ENCODE peak calls at places on chromosome 17, in six cellular contexts. Y is ovary, V is HFFc6, J is suprapubic skin, Q is Peyer's patch, O is fibroblast of pulmonary artery. F is an unnamed sample.

GRCh38 chr17:79211061-79211770 is 136.6 kb downstream of the ENGASE start:
- DNase-seq in Y (no peak), Q (no peak), O (no peak), V (no peak), J (no peak), F (no peak)

GRCh38 chr17:8628609-8629169 is 1.8 kb downstream of the MYH10 start:
- DNase-seq in Q (no peak), O (peak; percentile 20), V (no peak), Y (no peak), J (no peak), F (no peak)

GRCh38 chr17:7196651-7197050 is 17.5 kb upstream of the ASGR1 start:
- DNase-seq in Q (no peak), J (peak; percentile 53), V (no peak), Y (no peak), O (no peak), F (no peak)

GRCh38 chr17:57915532-57915931 is 39.7 kb downstream of the CUEDC1 start:
- DNase-seq in V (no peak), Y (no peak), Q (no peak), O (no peak), J (no peak), F (no peak)

GRCh38 chr17:56317351-56318208 is 164.3 kb downstream of the ANKFN1 start:
- DNase-seq in V (no peak), Y (no peak), O (peak; percentile 4), Q (no peak), J (no peak), F (no peak)

GRCh38 chr17:72244494-72244893 is 123.7 kb downstream of the SOX9 start:
- DNase-seq in Y (no peak), V (no peak), J (no peak), Q (no peak), O (peak; percentile 31), F (no peak)

GRCh38 chr17:50114849-50115357 is 15.1 kb downstream of the SAMD14 start:
- DNase-seq in V (peak; percentile 53), Q (no peak), Y (no peak), J (no peak), O (peak; percentile 79), F (peak; percentile 67)

GRCh38 chr17:77874303-77875050 is 84.0 kb upstream of the TNRC6C start:
- DNase-seq in Y (no peak), O (no peak), V (no peak), Q (no peak), J (no peak), F (no peak)

GRCh38 chr17:17416007-17416399 is 60.8 kb upstream of the MED9 start:
- DNase-seq in O (peak; percentile 91), Q (no peak), V (peak; percentile 69), Y (no peak), J (no peak), F (peak; percentile 84)

GRCh38 chr17:50908860-50909764 is 43.0 kb upstream of the TOB1 start:
- DNase-seq in J (peak; percentile 84), Q (no peak), Y (no peak), V (no peak), O (no peak), F (no peak)

GRCh38 chr17:65055280-65055707 is 1.2 kb downstream of the GNA13 start:
- DNase-seq in Q (peak; percentile 38), V (no peak), J (no peak), O (no peak), Y (no peak), F (no peak)

GRCh38 chr17:58307468-58308172 is 21.0 kb downstream of the TSPOAP1 start:
- DNase-seq in J (no peak), Q (peak; percentile 8), O (no peak), V (no peak), Y (no peak), F (no peak)

DNA sequence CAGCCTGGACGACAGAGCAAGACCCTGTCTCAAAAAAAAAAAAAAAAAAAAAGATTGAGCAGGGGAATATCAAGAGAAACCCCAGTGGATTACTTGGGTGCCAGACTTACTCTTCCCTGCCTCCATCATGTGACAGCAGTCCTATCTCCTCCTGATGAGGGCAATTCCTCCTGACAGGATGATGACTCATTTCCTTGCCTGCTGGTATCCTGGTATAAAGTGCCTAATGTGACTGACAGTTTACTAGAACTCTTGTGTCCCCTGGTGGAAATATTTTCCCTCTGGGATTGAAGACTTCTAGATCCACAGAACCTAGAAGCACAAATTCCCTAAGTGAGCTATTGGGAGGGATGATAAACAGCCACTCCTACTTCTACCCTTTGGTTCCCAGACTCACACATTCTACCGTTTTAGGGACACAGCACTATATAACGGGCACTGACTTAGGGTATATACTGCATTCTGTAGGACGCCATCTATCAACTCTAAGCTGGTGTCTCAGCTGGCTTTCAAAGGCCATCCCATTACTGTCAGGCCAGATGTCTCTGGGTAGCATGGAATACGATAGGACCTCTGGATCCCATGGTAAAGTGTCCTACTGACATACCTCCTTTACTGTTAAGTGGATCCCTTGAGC is 114.6 kb upstream of the MED13 start:
- DNase-seq in J (no peak), Y (no peak), Q (no peak), O (peak; percentile 64), V (peak; percentile 64), F (peak; percentile 77)
- TF ChIP-seq CTCF in J (no peak), Y (no peak), Q (no peak), O (no peak), V (no peak), F (no peak)

DNA sequence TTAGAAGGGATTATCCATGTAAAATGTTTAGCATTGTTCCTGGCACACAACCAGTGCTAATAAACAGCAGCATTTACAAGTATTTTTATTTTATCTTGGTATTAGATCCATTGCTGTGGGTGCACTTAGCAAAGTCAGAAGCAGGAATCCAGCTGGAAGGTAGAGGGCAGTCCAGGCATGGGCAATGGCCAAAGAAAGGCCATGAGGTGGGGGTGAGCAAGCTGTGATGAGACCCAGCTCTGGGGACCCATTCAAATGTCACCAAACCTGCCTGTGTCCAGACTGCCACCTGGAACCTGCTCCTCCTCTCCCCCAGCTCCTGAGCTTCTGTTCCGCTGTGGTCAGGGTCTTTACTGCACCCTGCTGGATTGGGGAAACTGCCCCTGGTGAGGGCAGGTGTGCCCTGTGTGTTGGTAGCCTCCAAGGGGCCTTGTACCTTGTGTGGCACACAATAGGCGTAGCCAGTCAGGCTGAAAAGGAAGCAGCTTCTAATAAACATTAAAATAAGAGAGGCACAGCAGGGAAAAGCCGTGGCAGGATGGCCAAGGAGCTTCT is 118.0 kb upstream of the CRHR1 start:
- DNase-seq in J (no peak), O (no peak), Y (no peak), Q (no peak), V (no peak), F (no peak)
- TF ChIP-seq CTCF in J (no peak), O (no peak), Y (no peak), Q (no peak), V (no peak), F (no peak)

GRCh38 chr17:30970757-30971567 is at the start of gene RNF135:
- DNase-seq in V (peak; percentile 75), Q (peak; percentile 67), Y (peak; percentile 75), O (peak; percentile 88), J (peak; percentile 87), F (peak; percentile 88)
- TF ChIP-seq CTCF in V (peak; percentile 57), Q (peak; percentile 30), Y (peak; percentile 55), O (no peak), J (peak; percentile 47), F (peak; percentile 27)

GRCh38 chr17:4008082-4008435 is 43.8 kb upstream of the ATP2A3 start:
- DNase-seq in Y (no peak), Q (no peak), O (peak; percentile 27), J (no peak), V (no peak), F (no peak)
- TF ChIP-seq CTCF in Y (no peak), Q (no peak), O (peak; percentile 29), J (no peak), V (peak; percentile 45), F (no peak)

DNA sequence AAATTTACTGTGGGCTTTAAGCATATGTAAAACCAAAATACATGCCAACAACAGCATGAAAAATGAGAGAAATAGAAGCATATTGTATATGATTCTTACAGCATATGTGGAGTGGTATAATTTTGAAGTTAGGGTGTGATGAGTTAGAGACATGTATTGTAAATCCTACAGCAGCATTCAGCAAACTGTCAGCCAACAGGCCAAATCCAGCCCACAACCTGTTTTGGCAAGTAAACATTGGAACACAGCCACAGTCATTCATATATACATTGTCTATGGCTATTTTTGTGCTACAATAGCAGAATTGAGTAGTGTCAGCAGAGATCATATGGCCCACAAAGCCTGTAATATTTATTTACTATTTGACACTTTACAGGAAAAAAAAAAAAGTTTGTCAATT is 42.3 kb downstream of the ZNF18 start:
- DNase-seq in Q (no peak), V (no peak), Y (no peak), O (no peak), J (no peak), F (no peak)
- TF ChIP-seq CTCF in Q (no peak), V (no peak), Y (no peak), O (no peak), J (no peak), F (no peak)

GRCh38 chr17:76384222-76384986 is at the start of gene SPHK1:
- DNase-seq in V (peak; percentile 66), Y (peak; percentile 51), J (no peak), Q (peak; percentile 40), O (peak; percentile 83), F (peak; percentile 81)
- TF ChIP-seq CTCF in V (no peak), Y (no peak), J (no peak), Q (no peak), O (no peak), F (no peak)

GRCh38 chr17:59333845-59334244 is 2.4 kb downstream of the YPEL2 start:
- DNase-seq in Q (no peak), Y (no peak), O (no peak), V (no peak), J (no peak), F (no peak)

GRCh38 chr17:59342681-59343127 is 11.2 kb downstream of the YPEL2 start:
- DNase-seq in Q (no peak), O (no peak), J (no peak), V (no peak), Y (no peak), F (no peak)

GRCh38 chr17:59341922-59342321 is 10.5 kb downstream of the YPEL2 start:
- DNase-seq in O (no peak), Y (no peak), J (no peak), Q (no peak), V (no peak), F (no peak)

GRCh38 chr17:59335685-59336084 is 4.2 kb downstream of the YPEL2 start:
- DNase-seq in Y (no peak), O (no peak), V (no peak), Q (no peak), J (no peak), F (no peak)

GRCh38 chr17:59337741-59338299 is 6.4 kb downstream of the YPEL2 start:
- DNase-seq in J (no peak), Y (no peak), V (no peak), Q (no peak), O (no peak), F (no peak)
- TF ChIP-seq CTCF in J (no peak), Y (no peak), V (no peak), Q (no peak), O (no peak), F (no peak)

DNA sequence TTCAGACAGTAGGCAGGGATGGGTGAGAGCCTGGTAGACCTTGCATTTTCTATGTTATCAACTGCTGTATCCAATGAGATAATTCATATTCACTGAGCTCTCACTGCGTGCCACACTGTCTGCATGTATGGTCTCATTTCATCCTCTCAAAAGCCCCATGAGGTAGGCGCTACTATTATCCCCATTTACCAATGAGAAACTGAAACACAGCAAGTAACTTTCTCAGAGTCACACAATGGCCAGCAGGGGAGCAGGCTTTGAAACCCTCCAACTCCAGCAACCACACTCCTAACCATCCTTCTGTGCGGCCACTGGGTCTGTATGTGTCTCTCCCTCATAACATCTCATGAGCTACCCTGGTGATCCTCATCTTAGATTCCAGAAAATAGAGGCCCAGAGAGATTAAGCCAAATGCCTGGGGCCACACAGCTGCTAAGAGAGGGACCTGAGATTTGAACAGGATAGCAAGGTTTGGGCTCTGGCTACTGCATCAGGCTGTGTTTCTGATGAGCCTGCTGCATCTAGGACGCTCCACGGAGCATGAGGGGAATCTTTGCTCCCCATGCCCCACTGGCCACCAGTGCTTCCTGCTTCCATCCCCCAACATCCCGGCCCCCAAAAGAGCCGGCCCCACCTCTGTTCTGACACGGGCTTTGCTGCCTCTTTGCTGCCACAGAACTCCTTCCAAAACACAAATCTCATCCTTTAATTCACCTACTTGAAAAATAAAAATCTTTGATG is 3.2 kb downstream of the CCR7 start:
- DNase-seq in J (peak; percentile 49), Y (no peak), O (no peak), V (no peak), Q (no peak), F (no peak)
- TF ChIP-seq CTCF in J (no peak), Y (no peak), O (peak; percentile 31), V (peak; percentile 64), Q (peak; percentile 41), F (peak; percentile 21)